ENCODE peak calls at places on chromosomes 7 and 10, in seven cellular contexts. D, U, F, P, L, T and X are unnamed samples.
A peak's percentile ranks its signal among the peaks of the same experiment; 100 is the strongest.

GRCh38 chr7:468681-469590 is 50.7 kb downstream of the PDGFA start:
- DNase-seq in U (no peak), D (no peak), F (no peak), P (no peak), L (no peak), T (peak; percentile 77), X (no peak)

GRCh38 chr7:155980841-155981240 is 168.6 kb upstream of the SHH start:
- DNase-seq in P (no peak), U (no peak), D (no peak), L (peak; percentile 77), T (no peak), F (no peak), X (no peak)

GRCh38 chr10:77457266-77457665 is 180.3 kb downstream of the KCNMA1 start:
- DNase-seq in L (no peak), D (no peak), U (no peak), T (no peak), P (no peak), F (no peak), X (no peak)

GRCh38 chr10:102313221-102313896 is 68.0 kb downstream of the GBF1 start:
- DNase-seq in D (no peak), T (no peak), P (no peak), U (no peak), L (no peak), F (no peak), X (no peak)

GRCh38 chr10:101561068-101561915 is 26.8 kb downstream of the POLL start:
- DNase-seq in F (no peak), T (no peak), U (no peak), P (no peak), L (peak; percentile 77), D (no peak), X (no peak)

GRCh38 chr10:119768455-119769094 is 42.7 kb downstream of the INPP5F start:
- DNase-seq in F (no peak), L (no peak), D (peak; percentile 72), P (no peak), U (no peak), T (peak; percentile 23), X (no peak)

GRCh38 chr7:156380261-156380660 is 260.3 kb upstream of the RNF32 start:
- DNase-seq in U (no peak), D (no peak), F (no peak), T (no peak), L (no peak), P (no peak), X (peak; percentile 21)

GRCh38 chr10:88525371-88526079 is 57.6 kb downstream of the RNLS start:
- DNase-seq in F (no peak), D (peak; percentile 88), U (peak; percentile 70), T (peak; percentile 74), L (no peak), P (peak; percentile 10), X (no peak)

GRCh38 chr10:89346264-89346971 is 18.6 kb downstream of the IFIT3 start:
- DNase-seq in D (peak; percentile 57), T (peak; percentile 49), U (peak; percentile 86), P (no peak), L (no peak), F (peak; percentile 71), X (peak; percentile 68)

GRCh38 chr7:41696323-41696916 is 6.5 kb downstream of the INHBA start:
- DNase-seq in P (peak; percentile 68), L (peak; percentile 89), F (peak; percentile 89), T (peak; percentile 96), U (peak; percentile 91), D (peak; percentile 85), X (peak; percentile 88)

GRCh38 chr7:138317044-138317596 is 142.9 kb upstream of the TRIM24 start:
- DNase-seq in P (no peak), F (no peak), U (no peak), T (no peak), L (no peak), D (no peak), X (no peak)

GRCh38 chr7:111018960-111019835 is 71.7 kb upstream of the LRRN3 start:
- DNase-seq in D (no peak), U (no peak), T (no peak), F (peak; percentile 8), L (no peak), P (no peak), X (peak; percentile 21)

GRCh38 chr7:14016950-14017349 is 27.5 kb upstream of the ETV1 start:
- DNase-seq in T (peak; percentile 17), L (no peak), U (no peak), P (no peak), F (no peak), D (no peak), X (no peak)

GRCh38 chr7:29891766-29892165 is 85.5 kb downstream of the WIPF3 start:
- DNase-seq in T (no peak), P (no peak), L (peak; percentile 44), D (no peak), U (no peak), F (no peak), X (no peak)

GRCh38 chr7:101874028-101874427 is 56.6 kb downstream of the CUX1 start:
- DNase-seq in F (no peak), L (no peak), T (no peak), P (no peak), D (no peak), U (no peak), X (no peak)

GRCh38 chr7:97024209-97025129 is at the start of gene DLX5:
- DNase-seq in D (peak; percentile 66), T (no peak), P (no peak), F (peak; percentile 83), L (no peak), U (peak; percentile 15), X (peak; percentile 72)

GRCh38 chr7:156001496-156002260 is 189.4 kb upstream of the SHH start:
- DNase-seq in T (no peak), P (no peak), U (no peak), F (no peak), D (no peak), L (peak; percentile 74), X (no peak)

GRCh38 chr7:100515072-100515532 is 23.9 kb upstream of the AGFG2 start:
- DNase-seq in T (peak; percentile 75), F (no peak), P (peak; percentile 55), L (no peak), U (peak; percentile 75), D (peak; percentile 34), X (peak; percentile 29)

GRCh38 chr7:15352807-15353206 is 209.0 kb downstream of the AGMO start:
- DNase-seq in F (no peak), D (no peak), U (no peak), T (peak; percentile 48), L (no peak), P (no peak), X (no peak)

GRCh38 chr10:31083765-31084184 is 52.1 kb upstream of the ZNF438 start:
- DNase-seq in F (peak; percentile 89), P (peak; percentile 28), T (peak; percentile 79), L (no peak), D (peak; percentile 56), U (peak; percentile 49), X (peak; percentile 74)

GRCh38 chr10:6542999-6543430 is 37.1 kb downstream of the PRKCQ start:
- DNase-seq in F (no peak), L (no peak), T (no peak), D (no peak), P (no peak), U (no peak), X (no peak)

GRCh38 chr7:32164341-32164996 is 94.3 kb upstream of the PDE1C start:
- DNase-seq in D (peak; percentile 81), T (peak; percentile 83), P (no peak), L (no peak), F (peak; percentile 90), U (peak; percentile 60), X (peak; percentile 85)

GRCh38 chr7:163971-164881 is 28.1 kb upstream of the FAM20C start:
- DNase-seq in U (no peak), T (no peak), P (no peak), L (no peak), D (no peak), F (no peak), X (no peak)

GRCh38 chr10:69789164-69789576 is 12.5 kb upstream of the COL13A1 start:
- DNase-seq in L (no peak), D (no peak), U (no peak), T (peak; percentile 29), F (no peak), P (no peak), X (peak; percentile 38)

GRCh38 chr7:127039541-127039940 is 213.2 kb downstream of the GRM8 start:
- DNase-seq in T (no peak), F (peak; percentile 7), D (no peak), U (no peak), L (no peak), P (no peak), X (no peak)

GRCh38 chr7:16770657-16771329 is 17.2 kb downstream of the TSPAN13 start:
- DNase-seq in L (no peak), P (no peak), D (peak; percentile 64), F (peak; percentile 28), U (no peak), T (no peak), X (no peak)

GRCh38 chr7:95550546-95550945 is 45.8 kb downstream of the PDK4 start:
- DNase-seq in D (no peak), L (no peak), P (no peak), F (no peak), T (no peak), U (no peak), X (no peak)

GRCh38 chr7:100215895-100216294 is 3.9 kb upstream of the PVRIG start:
- DNase-seq in P (peak; percentile 10), U (peak; percentile 19), D (no peak), L (no peak), T (no peak), F (no peak), X (no peak)

GRCh38 chr10:91590904-91591791 is 41.7 kb downstream of the PPP1R3C start:
- DNase-seq in U (peak; percentile 97), D (no peak), L (no peak), F (peak; percentile 35), P (no peak), T (peak; percentile 75), X (peak; percentile 84)

GRCh38 chr7:69656890-69657289 is 58.6 kb downstream of the AUTS2 start:
- DNase-seq in P (peak; percentile 43), T (no peak), U (no peak), L (no peak), D (no peak), F (peak; percentile 88), X (no peak)

GRCh38 chr10:86693721-86694369 is 25.5 kb downstream of the LDB3 start:
- DNase-seq in U (peak; percentile 61), L (no peak), P (peak; percentile 52), T (peak; percentile 69), D (no peak), F (peak; percentile 65), X (peak; percentile 35)

GRCh38 chr7:81690251-81690650 is 79.6 kb downstream of the HGF start:
- DNase-seq in T (no peak), F (peak; percentile 50), P (no peak), U (no peak), D (no peak), L (no peak), X (peak; percentile 66)